ENCODE peak calls at places on chromosomes 12 and 14, in five cellular contexts. J is adrenal gland, P is body of pancreas, O is A549, Y is prostate gland. Z is an unnamed sample.

GRCh38 chr12:47360771-47361388 is 281.1 kb upstream of the AMIGO2 start:
- DNase-seq in Y (no peak), P (no peak), O (no peak), J (no peak), Z (no peak)

GRCh38 chr12:98401427-98401826 is 114.0 kb upstream of the TMPO start:
- DNase-seq in Y (no peak), O (no peak), P (no peak), J (no peak), Z (no peak)

GRCh38 chr12:123105427-123105826 is 45.5 kb downstream of the PITPNM2 start:
- DNase-seq in O (no peak), J (no peak), P (no peak), Y (no peak), Z (no peak)

GRCh38 chr12:92654929-92655328 is 47.9 kb upstream of the PLEKHG7 start:
- DNase-seq in P (no peak), Y (no peak), J (no peak), O (no peak), Z (no peak)

GRCh38 chr14:64089920-64090319 is 204.3 kb downstream of the ESR2 start:
- DNase-seq in P (no peak), Y (no peak), J (no peak), O (no peak), Z (no peak)

GRCh38 chr14:33061667-33062325 is 123.1 kb downstream of the NPAS3 start:
- DNase-seq in J (no peak), P (no peak), O (no peak), Y (no peak), Z (no peak)

GRCh38 chr14:66677780-66678179 is 169.8 kb downstream of the GPHN start:
- DNase-seq in J (no peak), O (no peak), P (no peak), Y (no peak), Z (no peak)

GRCh38 chr12:14514946-14515345 is 52.7 kb downstream of the PLBD1 start:
- DNase-seq in J (no peak), Y (no peak), P (no peak), O (no peak), Z (no peak)

GRCh38 chr14:65229431-65230286 is 127.3 kb upstream of the MAX start:
- DNase-seq in O (no peak), P (peak), Y (peak), J (peak), Z (no peak)

DNA sequence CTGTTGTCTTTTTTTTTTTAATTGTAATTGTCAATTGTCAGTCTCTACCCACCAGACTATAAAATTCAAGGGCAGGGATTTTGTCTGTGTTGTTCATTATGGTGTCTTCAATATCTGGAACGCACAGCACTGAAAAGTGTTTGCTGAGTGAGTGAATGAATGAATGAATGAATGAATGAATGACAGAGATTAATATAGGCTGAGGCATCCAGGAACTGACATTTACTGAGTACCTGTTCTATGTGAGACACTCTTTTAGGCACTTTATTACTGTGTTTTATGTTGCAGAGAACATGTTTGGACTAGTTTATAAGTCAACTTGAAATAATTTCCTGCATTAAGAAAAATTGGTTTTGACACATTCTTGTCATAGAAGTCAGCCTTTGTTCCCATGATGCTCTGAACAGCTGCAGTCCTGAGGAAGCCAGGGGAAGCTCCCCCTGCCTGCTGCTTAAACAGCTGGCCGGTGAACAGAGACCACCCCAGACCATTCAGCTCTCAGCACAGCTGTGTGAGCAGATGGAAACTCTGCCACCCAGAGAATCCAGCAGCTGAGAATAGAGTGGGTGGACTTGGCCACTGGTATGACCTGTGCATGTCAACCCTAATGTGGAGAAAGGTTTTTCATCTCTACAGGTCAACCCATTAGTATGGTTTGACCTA is 160.7 kb upstream of the CCND2 start:
- DNase-seq in J (no peak), P (no peak), O (no peak), Y (no peak), Z (no peak)
- TF ChIP-seq POLR2A in J (no peak), P (no peak), O (no peak), Y (no peak), Z (no peak)

DNA sequence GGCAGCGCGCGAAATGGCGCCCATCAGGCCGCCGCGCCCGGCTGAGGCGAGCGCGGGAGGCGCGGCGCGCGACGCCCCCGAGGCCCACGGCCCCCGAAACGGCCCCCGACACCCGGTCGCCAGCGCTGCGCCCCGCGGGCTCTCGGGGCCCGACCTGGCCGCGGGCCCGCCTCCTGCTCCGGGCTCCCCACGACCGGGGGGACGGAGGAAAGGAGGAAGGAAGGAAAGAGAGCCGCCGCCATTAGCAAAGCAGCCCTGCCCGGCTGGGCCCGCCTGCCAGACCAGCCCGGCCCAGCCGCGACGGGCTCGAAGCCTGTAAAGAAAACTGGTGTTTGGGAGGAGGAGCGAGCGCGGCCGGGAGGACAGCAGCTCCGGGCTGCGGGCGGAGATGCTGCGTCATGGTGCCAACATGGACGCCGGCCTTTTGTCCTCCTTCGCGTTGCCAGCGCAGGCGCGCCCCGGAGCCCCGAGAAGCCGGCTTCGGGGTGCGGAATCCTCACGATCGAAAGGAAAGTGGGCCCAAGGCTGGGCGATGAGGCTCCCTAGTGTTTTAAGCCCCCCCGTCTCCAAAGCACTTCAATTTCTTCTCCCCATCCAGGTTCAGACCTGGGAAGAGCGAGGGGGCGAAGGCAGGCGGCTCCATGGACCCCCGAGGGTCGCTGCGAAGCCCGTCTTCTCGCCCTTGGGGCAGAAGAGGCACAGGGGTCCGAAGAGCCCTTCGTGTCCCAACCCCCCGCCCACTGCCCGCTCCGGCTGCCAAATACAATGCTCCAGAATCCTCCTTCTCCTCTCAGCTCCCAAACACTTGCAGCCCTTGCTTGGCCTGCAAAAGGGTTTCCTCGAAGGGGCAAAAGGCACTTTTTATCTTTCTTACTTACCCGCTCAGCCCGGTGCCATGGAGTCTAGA is 2.9 kb upstream of the SETD1B start:
- DNase-seq in P (peak), Y (peak), O (peak), J (peak), Z (peak)
- TF ChIP-seq POLR2A in P (peak), Y (peak), O (peak), J (peak), Z (peak)

GRCh38 chr12:54175130-54175963 is 13.4 kb downstream of the SMUG1 start:
- DNase-seq in O (no peak), P (no peak), J (no peak), Y (no peak), Z (no peak)
- TF ChIP-seq POLR2A in O (no peak), P (no peak), J (no peak), Y (no peak), Z (no peak)

DNA sequence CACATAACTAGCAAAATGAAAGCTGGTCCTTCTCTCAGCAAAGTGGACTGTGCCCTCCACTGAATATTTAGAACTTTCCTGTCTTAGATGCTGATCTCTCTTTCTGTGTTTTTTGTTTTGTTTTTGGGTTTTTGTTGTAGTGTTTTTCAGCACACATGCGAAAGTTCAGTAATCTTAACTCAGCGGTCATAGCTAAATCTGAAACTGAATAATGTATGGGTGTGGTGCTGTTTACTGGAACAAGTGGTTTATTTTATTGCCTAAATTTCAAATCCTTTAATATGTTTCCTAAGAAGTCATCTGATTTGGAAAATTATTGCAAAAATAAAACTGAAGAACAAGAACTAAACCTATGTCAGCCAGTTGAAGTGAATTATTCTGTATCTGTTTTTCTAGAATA is 116.0 kb upstream of the LRIG3 start:
- DNase-seq in O (no peak), P (no peak), Y (no peak), J (no peak), Z (no peak)
- TF ChIP-seq POLR2A in O (no peak), P (no peak), Y (no peak), J (no peak), Z (no peak)

DNA sequence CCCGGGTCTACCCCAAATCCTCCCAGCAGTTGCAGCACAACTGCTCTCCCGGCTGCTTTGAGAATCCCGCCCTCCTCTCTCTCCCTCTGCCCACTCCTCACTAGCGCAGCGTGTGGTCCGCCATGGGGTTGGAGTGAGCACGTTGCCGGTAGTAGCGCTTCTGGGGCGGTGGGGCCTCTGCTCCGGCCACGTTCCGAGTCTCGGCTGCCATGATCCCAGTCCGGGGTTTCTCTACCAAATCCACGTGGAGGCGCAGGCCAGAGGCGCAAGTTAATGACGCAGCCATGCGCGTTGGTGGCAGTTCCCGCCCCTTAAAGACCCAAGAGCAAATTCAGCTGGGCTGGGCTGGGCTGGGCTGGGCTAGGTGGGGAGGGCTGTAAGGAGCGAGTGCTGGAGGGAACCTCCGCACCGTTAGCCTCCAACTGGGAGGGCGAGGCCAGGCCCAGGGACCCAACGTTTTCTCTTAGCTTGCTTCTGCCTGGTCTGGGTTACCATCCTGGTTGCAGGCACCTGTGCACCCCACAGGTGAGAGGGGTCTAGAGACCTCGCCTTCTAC is at the start of gene METTL1:
- DNase-seq in O (peak), Y (peak), J (peak), P (peak), Z (peak)
- TF ChIP-seq POLR2A in O (peak), Y (peak), J (peak), P (peak), Z (peak)

DNA sequence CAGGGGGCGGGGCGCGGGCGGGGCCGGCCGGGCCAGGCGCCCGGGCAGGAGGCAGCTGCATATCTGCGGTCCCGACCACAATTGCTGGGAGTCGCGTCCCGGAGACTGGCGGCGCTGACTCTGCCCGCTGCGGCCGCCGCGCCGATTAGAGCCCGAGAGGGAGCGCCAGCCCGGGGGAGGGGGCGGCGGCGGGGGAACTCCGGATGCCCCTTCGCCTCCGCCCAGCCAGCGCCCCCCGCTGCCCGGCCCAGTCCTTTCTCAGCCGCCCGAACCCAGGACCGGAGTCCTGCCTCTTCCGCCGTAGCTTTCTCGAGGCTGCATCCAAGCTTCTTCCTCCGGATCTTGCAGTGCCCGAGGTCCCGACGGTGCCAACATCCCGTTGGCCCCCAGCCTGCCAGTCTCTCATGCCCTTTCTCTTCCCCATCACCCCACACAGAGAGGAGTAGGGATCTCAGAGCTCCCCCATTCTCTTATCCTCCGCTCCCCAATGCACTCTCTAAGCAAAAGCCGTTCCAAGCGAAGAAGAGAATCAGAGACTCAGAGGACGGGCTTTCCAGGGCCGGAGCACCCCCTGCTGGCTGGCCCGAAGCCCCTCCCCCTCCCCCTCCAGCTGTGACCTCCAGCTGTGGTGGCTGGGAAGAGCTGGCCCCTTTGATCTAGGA is 8.8 kb upstream of the SP7 start:
- DNase-seq in Y (peak), O (peak), J (peak), P (peak), Z (peak)
- TF ChIP-seq POLR2A in Y (peak), O (peak), J (no peak), P (peak), Z (peak)

DNA sequence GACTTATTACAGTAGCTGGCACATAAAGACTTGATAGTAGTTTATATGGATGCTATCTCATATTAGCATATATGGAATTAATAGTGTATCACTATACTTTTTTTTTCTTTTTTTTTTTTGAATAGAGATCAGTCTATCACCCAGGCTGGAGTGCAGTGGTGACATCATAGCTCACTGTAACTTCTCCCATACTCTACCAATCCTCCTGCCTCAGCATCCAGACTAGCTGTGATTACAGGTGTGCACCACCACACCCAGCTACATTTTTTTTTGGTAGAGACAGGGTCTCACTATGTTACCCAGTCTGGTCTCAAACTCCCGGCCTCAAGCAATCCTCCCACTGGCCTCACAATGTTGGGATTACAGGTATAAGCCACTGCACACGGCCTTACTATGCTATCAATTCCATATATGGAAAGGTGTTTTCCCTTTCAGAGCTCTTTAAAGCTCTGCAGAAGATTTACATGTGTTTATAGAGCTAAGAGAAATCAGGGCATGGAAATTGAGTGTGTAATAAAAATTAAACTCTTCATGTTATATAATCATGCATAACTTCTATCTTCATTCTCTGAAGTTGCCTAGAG is 1.8 kb upstream of the TBK1 start:
- DNase-seq in J (no peak), Y (no peak), P (no peak), O (no peak), Z (no peak)
- TF ChIP-seq POLR2A in J (no peak), Y (no peak), P (no peak), O (no peak), Z (no peak)

GRCh38 chr14:50832935-50833607 is 2.1 kb upstream of the NIN start:
- DNase-seq in J (no peak), Y (no peak), P (no peak), O (no peak), Z (no peak)

GRCh38 chr14:50829472-50830043 is 1.4 kb downstream of the NIN start:
- DNase-seq in O (no peak), P (no peak), J (no peak), Y (no peak), Z (no peak)

GRCh38 chr14:50830044-50830931 is 674 bp downstream of the NIN start:
- DNase-seq in J (peak), O (peak), P (peak), Y (peak), Z (peak)

GRCh38 chr14:50831704-50832130 is 755 bp upstream of the NIN start:
- DNase-seq in Y (no peak), P (no peak), J (peak), O (peak), Z (no peak)

DNA sequence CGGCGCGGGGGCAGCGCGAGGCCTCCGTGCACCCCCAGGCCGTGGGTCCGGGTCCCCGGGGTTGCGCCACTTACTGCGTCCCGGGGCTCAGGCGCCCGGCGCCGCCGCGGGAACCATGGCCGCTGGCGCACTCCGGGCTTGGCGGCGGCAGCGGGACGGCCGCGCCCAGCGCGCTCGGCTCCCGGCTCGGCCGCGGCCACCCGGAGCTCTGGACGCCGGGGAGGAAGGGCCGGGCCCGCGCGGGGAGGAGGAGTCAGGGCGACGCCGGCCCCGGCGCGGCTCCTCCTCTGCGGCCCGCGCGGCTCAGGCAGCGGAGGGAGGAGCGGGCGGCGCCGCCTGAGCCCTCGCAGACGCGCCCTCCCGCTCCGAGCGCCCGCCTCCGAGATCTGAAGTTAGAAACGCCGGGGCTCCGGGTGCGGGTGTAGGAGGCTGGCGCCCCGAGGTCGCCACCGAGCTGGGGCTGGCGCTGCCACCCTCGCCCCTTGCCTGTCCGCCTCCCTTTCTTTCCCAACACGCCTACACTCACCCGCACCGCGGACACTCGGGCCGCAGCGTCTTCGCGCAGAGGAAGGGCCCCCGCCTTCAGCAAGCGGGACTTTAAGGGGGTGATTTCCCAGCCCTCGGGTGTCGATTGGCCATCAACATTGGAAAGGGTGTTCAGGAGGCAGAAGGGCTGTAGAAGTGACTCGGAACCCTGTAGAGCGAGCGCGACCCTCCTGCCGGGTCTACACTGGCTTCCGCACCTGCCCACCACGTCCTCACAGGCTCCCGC is at the start of gene NIN:
- DNase-seq in O (peak), J (peak), Y (peak), P (peak), Z (peak)
- TF ChIP-seq POLR2A in O (peak), J (peak), Y (peak), P (peak), Z (peak)